ENCODE peak calls at places on chromosomes 16 and 17, in eight cellular contexts. N is left lung; B is adrenal gland; J is heart right ventricle; Q is CD8-positive, alpha-beta T cell; L is tibial artery; P is mammary epithelial cell; Z is A549. R is an unnamed sample. For H3K9me3, the result is how much of the 10 kb centered on the place peaks cover.

GRCh38 chr16:12646490-12647274 is 157.0 kb downstream of the CPPED1 start:
- DNase-seq in N (no peak), B (no peak), J (no peak), Q (no peak), L (no peak), P (no peak), Z (no peak), R (no peak)

GRCh38 chr16:11133344-11133921 is 122.6 kb downstream of the SOCS1 start:
- DNase-seq in N (peak), B (peak), J (peak), Q (no peak), L (peak), P (peak), Z (no peak), R (peak)

GRCh38 chr17:67559381-67559966 is 158.3 kb upstream of the NOL11 start:
- DNase-seq in N (no peak), B (no peak), J (no peak), Q (no peak), L (no peak), P (no peak), Z (no peak), R (no peak)

GRCh38 chr16:19033761-19034160 is 33.7 kb upstream of the COQ7 start:
- DNase-seq in N (no peak), B (no peak), J (no peak), Q (no peak), L (no peak), P (no peak), Z (no peak), R (no peak)

GRCh38 chr16:7246578-7246977 is 86.1 kb upstream of the RBFOX1 start:
- DNase-seq in N (no peak), B (no peak), J (no peak), Q (no peak), L (no peak), P (no peak), Z (no peak), R (no peak)

GRCh38 chr17:80765241-80766022 is 220.8 kb downstream of the RPTOR start:
- DNase-seq in N (peak), B (no peak), J (no peak), Q (no peak), L (no peak), P (no peak), Z (no peak), R (no peak)

GRCh38 chr17:78922876-78923498 is 2.2 kb downstream of the TIMP2 start:
- DNase-seq in N (no peak), B (no peak), J (no peak), Q (no peak), L (no peak), P (no peak), Z (no peak), R (peak)

GRCh38 chr17:55158439-55158838 is 106.3 kb upstream of the HLF start:
- DNase-seq in N (no peak), B (no peak), J (no peak), Q (no peak), L (no peak), P (peak), Z (no peak), R (no peak)

GRCh38 chr17:61575352-61575975 is 15.6 kb downstream of the NACA2 start:
- DNase-seq in N (no peak), B (no peak), J (no peak), Q (no peak), L (no peak), P (no peak), Z (no peak), R (no peak)

GRCh38 chr16:54936979-54937672 is 6.5 kb downstream of the IRX5 start:
- DNase-seq in N (peak), B (no peak), J (peak), Q (no peak), L (no peak), P (peak), Z (peak), R (no peak)

GRCh38 chr17:67376509-67376891 is 581 bp upstream of the PITPNC1 start:
- DNase-seq in N (no peak), B (no peak), J (no peak), Q (no peak), L (no peak), P (no peak), Z (peak), R (no peak)

GRCh38 chr16:70432304-70432799 is 6.5 kb downstream of the ST3GAL2 start:
- DNase-seq in N (no peak), B (no peak), J (no peak), Q (no peak), L (no peak), P (no peak), Z (no peak), R (no peak)

GRCh38 chr16:67304006-67304405 is 22.5 kb downstream of the KCTD19 start:
- DNase-seq in N (no peak), B (no peak), J (no peak), Q (no peak), L (peak), P (peak), Z (no peak), R (no peak)

GRCh38 chr17:7228920-7229319 is 5.4 kb downstream of the DVL2 start:
- DNase-seq in N (no peak), B (no peak), J (no peak), Q (no peak), L (no peak), P (no peak), Z (no peak), R (no peak)

GRCh38 chr16:17238285-17239028 is 232.3 kb downstream of the XYLT1 start:
- DNase-seq in N (no peak), B (no peak), J (no peak), Q (no peak), L (no peak), P (no peak), Z (no peak), R (no peak)

GRCh38 chr16:1285669-1286491 is 23.6 kb upstream of the UBE2I start:
- DNase-seq in N (no peak), B (no peak), J (no peak), Q (no peak), L (no peak), P (no peak), Z (no peak), R (no peak)

GRCh38 chr17:55813944-55814343 is 63.1 kb downstream of the PCTP start:
- DNase-seq in N (no peak), B (no peak), J (no peak), Q (no peak), L (no peak), P (no peak), Z (no peak), R (no peak)

GRCh38 chr16:2835638-2836493 is 5.8 kb downstream of the ZG16B start:
- DNase-seq in N (peak), B (no peak), J (peak), Q (no peak), L (no peak), P (peak), Z (peak), R (no peak)

GRCh38 chr16:10678655-10679054 is 16.1 kb downstream of the TEKT5 start:
- DNase-seq in N (no peak), B (no peak), J (no peak), Q (no peak), L (no peak), P (no peak), Z (no peak), R (no peak)

GRCh38 chr16:89828870-89829629 is 775 bp downstream of the SPIRE2 start:
- DNase-seq in N (no peak), B (peak), J (no peak), Q (no peak), L (no peak), P (no peak), Z (no peak), R (no peak)

GRCh38 chr17:47704116-47704515 is 10.2 kb downstream of the TBKBP1 start:
- DNase-seq in N (no peak), B (no peak), J (no peak), Q (no peak), L (no peak), P (no peak), Z (no peak), R (no peak)

GRCh38 chr16:11250786-11251524 is 5.0 kb downstream of the SOCS1 start:
- DNase-seq in N (no peak), B (no peak), J (no peak), Q (no peak), L (no peak), P (no peak), Z (no peak), R (no peak)

GRCh38 chr16:31754998-31755615 is 118.5 kb upstream of the ZNF267 start:
- DNase-seq in N (no peak), B (no peak), J (no peak), Q (no peak), L (no peak), P (no peak), Z (no peak), R (no peak)
- H3K9me3 ChIP-seq in N (under half), B (under half), J (half or more), Q (half or more), L (half or more), P (half or more), Z (half or more), R (half or more)

DNA sequence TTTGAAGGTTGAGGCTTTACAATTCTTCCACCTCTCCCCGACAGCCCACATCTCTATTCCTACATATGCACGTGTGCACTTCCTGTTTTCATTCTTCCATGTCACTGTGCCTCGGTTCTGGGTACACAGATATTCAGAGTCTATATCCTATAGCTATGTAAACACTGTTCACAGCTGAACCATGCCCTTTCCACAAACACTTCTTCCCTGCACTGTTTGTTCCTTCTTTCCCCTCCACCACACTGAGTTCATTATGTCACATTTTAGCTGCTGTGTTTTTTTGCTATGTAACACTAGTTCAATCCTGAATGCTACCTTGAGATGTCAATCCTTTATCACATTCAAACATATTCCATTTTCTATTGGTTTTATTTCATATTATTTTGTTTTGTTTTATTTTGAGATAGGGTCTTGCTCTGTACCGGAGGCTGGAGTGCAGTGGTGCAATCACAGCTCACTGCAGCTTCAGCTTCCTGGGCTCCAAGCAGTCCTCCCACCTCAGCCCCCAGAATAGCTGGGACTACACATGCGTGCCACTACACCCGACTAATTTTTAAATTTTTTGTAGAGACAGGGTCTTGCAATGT is 17.0 kb upstream of the MAPK3 start:
- DNase-seq in N (no peak), B (no peak), J (no peak), Q (no peak), L (no peak), P (no peak), Z (no peak), R (no peak)
- TF ChIP-seq CTCF in N (no peak), B (no peak), J (no peak), Q (no peak), L (no peak), P (no peak), Z (no peak), R (no peak)

GRCh38 chr16:20727181-20727580 is 14.4 kb downstream of the THUMPD1 start:
- DNase-seq in N (no peak), B (no peak), J (no peak), Q (no peak), L (no peak), P (no peak), Z (no peak), R (no peak)
- H3K27ac ChIP-seq in N (no peak), B (no peak), J (no peak), Q (no peak), L (no peak), P (no peak), Z (no peak), R (no peak)

GRCh38 chr17:22409160-22409751 is 716.9 kb downstream of the KCNJ18 start:
- DNase-seq in N (no peak), B (no peak), J (no peak), Q (no peak), L (no peak), P (no peak), Z (no peak), R (peak)
- H3K9me3 ChIP-seq in N (under half), B (under half), J (under half), Q (under half), L (under half), P (under half), Z (under half), R (under half)

GRCh38 chr16:8656376-8656775 is 18.0 kb upstream of the ABAT start:
- DNase-seq in N (no peak), B (no peak), J (no peak), Q (no peak), L (no peak), P (no peak), Z (no peak), R (no peak)

GRCh38 chr16:8649829-8650554 is 24.4 kb upstream of the ABAT start:
- DNase-seq in N (no peak), B (no peak), J (no peak), Q (no peak), L (no peak), P (no peak), Z (no peak), R (no peak)

GRCh38 chr16:8660841-8661301 is 13.5 kb upstream of the ABAT start:
- DNase-seq in N (peak), B (peak), J (peak), Q (peak), L (peak), P (peak), Z (peak), R (peak)

DNA sequence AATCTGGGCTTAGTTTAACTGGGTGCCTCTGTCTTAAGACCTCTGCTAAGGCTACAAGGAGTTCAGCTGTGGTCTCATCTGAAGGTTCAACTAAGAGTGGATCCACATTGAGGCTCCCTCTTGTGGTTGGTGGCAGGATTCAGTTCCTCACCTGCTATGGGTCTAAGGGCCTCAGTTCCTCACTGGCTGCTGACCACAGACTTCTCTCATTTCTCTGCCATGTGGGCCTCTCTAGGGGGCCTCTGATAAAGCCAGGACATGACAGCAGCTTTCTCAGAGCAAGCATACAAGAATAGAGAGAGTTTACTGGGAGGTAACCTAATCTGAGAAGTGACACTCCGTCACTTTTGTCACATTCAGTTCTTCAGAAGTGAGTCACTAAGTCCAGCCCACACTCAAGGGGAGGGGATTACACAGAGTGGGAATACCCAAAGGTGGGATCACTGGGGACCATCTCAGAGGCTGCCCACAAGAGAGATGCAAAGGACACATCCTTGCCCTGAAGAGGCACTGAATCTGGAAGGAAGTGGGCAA is 19.2 kb upstream of the ABAT start:
- DNase-seq in N (no peak), B (no peak), J (no peak), Q (no peak), L (no peak), P (peak), Z (no peak), R (no peak)
- TF ChIP-seq CTCF in N (peak), B (peak), J (peak), Q (no peak), L (no peak), P (peak), Z (no peak), R (no peak)

GRCh38 chr17:37478187-37478586 is 11.5 kb upstream of the DUSP14 start:
- DNase-seq in N (no peak), B (no peak), J (peak), Q (no peak), L (peak), P (peak), Z (no peak), R (peak)
- H3K27ac ChIP-seq in N (no peak), B (no peak), J (peak), Q (no peak), L (no peak), P (peak), Z (no peak), R (no peak)

DNA sequence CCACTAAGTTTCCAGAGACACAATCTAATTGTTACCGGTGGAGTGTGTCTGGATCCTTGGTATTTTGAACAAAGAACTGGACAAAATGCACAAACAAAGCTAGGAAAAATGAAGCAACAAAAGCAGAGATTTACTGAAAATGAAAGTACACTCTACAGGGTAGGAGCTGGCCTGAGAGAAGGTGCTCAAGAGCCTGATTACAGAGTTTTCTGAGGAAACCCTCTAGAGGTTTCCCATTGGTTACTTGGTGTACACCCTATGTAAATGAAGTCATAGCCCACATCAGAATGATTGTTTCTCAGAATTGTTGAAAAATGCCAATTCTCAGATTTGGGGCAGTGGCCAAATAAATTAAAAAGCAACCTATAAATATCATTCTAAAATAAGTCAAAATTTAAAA is 436.4 kb downstream of the KCNJ18 start:
- DNase-seq in N (no peak), B (no peak), J (no peak), Q (no peak), L (no peak), P (no peak), Z (no peak), R (no peak)
- H3K9me3 ChIP-seq in N (under half), B (under half), J (under half), Q (under half), L (under half), P (under half), Z (under half), R (under half)

DNA sequence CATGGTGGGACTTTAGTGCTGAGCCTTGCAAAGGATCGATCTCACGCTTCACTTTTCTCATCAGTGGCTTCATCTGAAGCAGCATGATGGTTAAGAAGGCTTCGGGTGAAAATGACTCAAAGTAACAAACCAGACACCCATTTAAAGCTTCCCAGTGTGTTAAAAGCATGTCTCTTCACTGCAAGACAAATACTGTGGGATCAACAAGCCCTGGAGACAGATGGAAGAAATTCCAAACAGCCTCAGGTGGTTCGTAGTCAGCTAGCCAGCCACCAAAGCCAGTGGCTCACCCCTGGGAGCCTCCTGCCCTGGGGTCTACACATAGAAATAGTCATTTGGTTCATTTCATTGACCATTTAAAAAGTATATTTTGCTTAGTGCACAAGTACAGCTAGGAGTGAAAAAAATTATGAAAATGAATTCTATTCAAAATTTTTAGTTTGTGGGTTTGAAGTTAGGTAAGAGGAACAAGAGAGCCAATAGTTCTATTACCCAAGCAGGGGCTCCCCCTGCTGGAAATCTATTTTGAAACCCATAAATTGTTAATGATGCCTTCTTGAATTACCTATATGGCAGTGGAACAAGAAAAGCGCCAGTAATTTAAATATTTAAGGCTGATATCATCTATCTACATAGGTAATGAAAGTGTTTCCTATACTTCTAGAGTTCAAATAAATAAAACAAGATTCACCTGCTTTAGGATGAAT is 51.6 kb downstream of the PMP22 start:
- DNase-seq in N (no peak), B (no peak), J (no peak), Q (no peak), L (no peak), P (no peak), Z (no peak), R (no peak)
- TF ChIP-seq CTCF in N (peak), B (peak), J (peak), Q (no peak), L (no peak), P (peak), Z (peak), R (peak)

GRCh38 chr17:17537311-17538099 is 41.3 kb upstream of the RASD1 start:
- DNase-seq in N (no peak), B (no peak), J (no peak), Q (no peak), L (no peak), P (no peak), Z (peak), R (peak)
- H3K27ac ChIP-seq in N (peak), B (peak), J (no peak), Q (no peak), L (no peak), P (no peak), Z (peak), R (no peak)

GRCh38 chr16:35639233-35640205 is 2180.1 kb downstream of the TP53TG3F start:
- DNase-seq in N (no peak), B (no peak), J (no peak), Q (no peak), L (no peak), P (no peak), Z (no peak), R (no peak)
- H3K9me3 ChIP-seq in N (under half), B (under half), J (under half), Q (under half), L (under half), P (under half), Z (under half), R (under half)

R was measured in psoas muscle.